ENCODE peak calls at places on chromosomes 11 and 22, in seven cellular contexts. P is CD14-positive monocyte; Y is fibroblast of the aortic adventitia; N is hypothalamus; T is stimulated activated CD8-positive, alpha-beta memory T cell treated with anti-CD3 and anti-CD28 coated beads, Interleukin-15, amount 100 ng/mL, for 4 hours; U is endodermal cell; H is NCI-H2029. Q is an unnamed sample.

GRCh38 chr11:68215087-68215445 is 2.0 kb upstream of the KMT5B start:
- DNase-seq in P (no peak), Y (no peak), N (no peak), T (peak), U (peak), H (no peak), Q (peak)

GRCh38 chr11:8167796-8168195 is 1.0 kb downstream of the RIC3 start:
- DNase-seq in P (no peak), Y (peak), N (no peak), T (no peak), U (no peak), H (no peak), Q (no peak)

GRCh38 chr11:10900686-10901415 is 43.0 kb upstream of the ZBED5 start:
- DNase-seq in P (no peak), Y (no peak), N (no peak), T (no peak), U (no peak), H (no peak), Q (no peak)

GRCh38 chr11:329886-330253 is 9.2 kb upstream of the IFITM3 start:
- DNase-seq in P (no peak), Y (no peak), N (no peak), T (no peak), U (peak), H (no peak), Q (no peak)

GRCh38 chr11:37223962-37224361 is 625.9 kb upstream of the RAG2 start:
- DNase-seq in P (no peak), Y (no peak), N (no peak), T (no peak), U (no peak), H (no peak), Q (no peak)

GRCh38 chr11:70312401-70313357 is 42.2 kb downstream of the PPFIA1 start:
- DNase-seq in P (no peak), Y (no peak), N (no peak), T (no peak), U (peak), H (no peak), Q (no peak)

GRCh38 chr11:64246874-64247728 is at the start of gene PPP1R14B:
- DNase-seq in P (peak), Y (peak), N (peak), T (peak), U (peak), H (peak), Q (peak)

GRCh38 chr22:32589007-32589406 is 114.4 kb downstream of the FBXO7 start:
- DNase-seq in P (no peak), Y (peak), N (no peak), T (no peak), U (no peak), H (no peak), Q (no peak)

GRCh38 chr11:72007587-72007986 is 8.9 kb downstream of the IL18BP start:
- DNase-seq in P (no peak), Y (no peak), N (no peak), T (no peak), U (no peak), H (no peak), Q (no peak)

GRCh38 chr11:68026391-68027105 is 3.9 kb upstream of the NDUFS8 start:
- DNase-seq in P (no peak), Y (no peak), N (no peak), T (no peak), U (no peak), H (peak), Q (no peak)

GRCh38 chr11:643366-643765 is 6.3 kb downstream of the DRD4 start:
- DNase-seq in P (no peak), Y (no peak), N (no peak), T (no peak), U (no peak), H (no peak), Q (peak)

GRCh38 chr22:37274380-37274862 is 7.9 kb upstream of the CYTH4 start:
- DNase-seq in P (peak), Y (no peak), N (no peak), T (no peak), U (no peak), H (no peak), Q (no peak)

GRCh38 chr11:19276859-19277808 is 36.4 kb upstream of the E2F8 start:
- DNase-seq in P (no peak), Y (no peak), N (no peak), T (no peak), U (no peak), H (no peak), Q (no peak)

GRCh38 chr22:47328550-47329243 is 566.2 kb downstream of the TBC1D22A start:
- DNase-seq in P (no peak), Y (peak), N (no peak), T (no peak), U (no peak), H (no peak), Q (no peak)

GRCh38 chr11:48024635-48025071 is 44.3 kb downstream of the PTPRJ start:
- DNase-seq in P (no peak), Y (no peak), N (no peak), T (no peak), U (no peak), H (no peak), Q (no peak)

GRCh38 chr11:66325140-66325754 is 8.4 kb upstream of the CD248 start:
- DNase-seq in P (no peak), Y (no peak), N (no peak), T (no peak), U (no peak), H (no peak), Q (no peak)

GRCh38 chr11:44627911-44628729 is 62.7 kb downstream of the CD82 start:
- DNase-seq in P (no peak), Y (peak), N (peak), T (no peak), U (peak), H (peak), Q (peak)

GRCh38 chr11:44032304-44033085 is 15.3 kb upstream of the ACCSL start:
- DNase-seq in P (no peak), Y (peak), N (peak), T (no peak), U (no peak), H (no peak), Q (no peak)

GRCh38 chr11:83007909-83008580 is 63.7 kb downstream of the RAB30 start:
- DNase-seq in P (no peak), Y (peak), N (peak), T (no peak), U (peak), H (peak), Q (no peak)

GRCh38 chr11:129814244-129814992 is 1.2 kb upstream of the TMEM45B start:
- DNase-seq in P (no peak), Y (no peak), N (no peak), T (peak), U (peak), H (peak), Q (no peak)

GRCh38 chr11:86608251-86608799 is 64.1 kb downstream of the ME3 start:
- DNase-seq in P (no peak), Y (peak), N (peak), T (no peak), U (peak), H (peak), Q (peak)

GRCh38 chr22:20514658-20515406 is 7.4 kb downstream of the MED15 start:
- DNase-seq in P (peak), Y (peak), N (no peak), T (no peak), U (no peak), H (no peak), Q (no peak)

GRCh38 chr22:43378011-43378704 is 33.7 kb upstream of the MPPED1 start:
- DNase-seq in P (no peak), Y (peak), N (no peak), T (no peak), U (peak), H (no peak), Q (no peak)

GRCh38 chr11:36265793-36266628 is 23.2 kb downstream of the COMMD9 start:
- DNase-seq in P (no peak), Y (peak), N (peak), T (peak), U (peak), H (peak), Q (peak)

GRCh38 chr22:35307372-35307771 is 7.7 kb downstream of the TOM1 start:
- DNase-seq in P (no peak), Y (no peak), N (no peak), T (no peak), U (no peak), H (no peak), Q (no peak)

GRCh38 chr22:18111759-18112330 is 1.2 kb downstream of the TUBA8 start:
- DNase-seq in P (no peak), Y (no peak), N (no peak), T (no peak), U (no peak), H (no peak), Q (peak)

Q was measured in H7.